ENCODE peak calls at places on chromosome 15, in six cellular contexts. D is right atrium auricular region, P is fibroblast of mammary gland, L is OCI-LY7, Q is SK-N-SH, J is suprapubic skin. G is an unnamed sample.

GRCh38 chr15:56948000-56948765 is 29.7 kb downstream of the TCF12 start:
- DNase-seq in Q (no peak), L (no peak), D (no peak), J (no peak), P (no peak), G (no peak)

GRCh38 chr15:52673312-52673711 is 5.9 kb downstream of the ATOSA start:
- DNase-seq in D (no peak), L (no peak), J (no peak), P (no peak), Q (no peak), G (no peak)

GRCh38 chr15:29822100-29822684 is at the start of gene TJP1:
- DNase-seq in P (peak; percentile 58), L (no peak), J (peak; percentile 83), Q (peak; percentile 95), D (peak; percentile 76), G (peak; percentile 26)

GRCh38 chr15:68787609-68788264 is 33.0 kb downstream of the ANP32A start:
- DNase-seq in J (no peak), L (no peak), D (no peak), P (no peak), Q (no peak), G (no peak)

GRCh38 chr15:94467034-94467433 is 235.7 kb downstream of the MCTP2 start:
- DNase-seq in J (no peak), Q (no peak), L (no peak), D (no peak), P (no peak), G (no peak)

GRCh38 chr15:70474682-70475438 is 288.5 kb downstream of the UACA start:
- DNase-seq in P (peak; percentile 97), Q (no peak), D (peak; percentile 83), L (no peak), J (no peak), G (no peak)

GRCh38 chr15:51051776-51052175 is 42.9 kb downstream of the TNFAIP8L3 start:
- DNase-seq in P (no peak), L (no peak), J (no peak), Q (no peak), D (no peak), G (no peak)

GRCh38 chr15:43204016-43204901 is 16.6 kb downstream of the EPB42 start:
- DNase-seq in L (peak; percentile 62), Q (peak; percentile 70), J (no peak), D (no peak), P (peak; percentile 78), G (peak; percentile 70)

GRCh38 chr15:67741313-67741712 is 84.0 kb upstream of the SKOR1 start:
- DNase-seq in P (peak; percentile 82), J (no peak), D (no peak), Q (no peak), L (no peak), G (no peak)

GRCh38 chr15:57019496-57020160 is 101.2 kb downstream of the TCF12 start:
- DNase-seq in L (no peak), J (no peak), P (peak; percentile 79), Q (no peak), D (no peak), G (no peak)

GRCh38 chr15:86444527-86444926 is 364.9 kb downstream of the AGBL1 start:
- DNase-seq in J (no peak), P (no peak), D (no peak), L (no peak), Q (no peak), G (no peak)

GRCh38 chr15:88450125-88450798 is 16.9 kb downstream of the MRPL46 start:
- DNase-seq in P (peak; percentile 67), D (no peak), L (peak; percentile 85), Q (peak; percentile 71), J (no peak), G (peak; percentile 69)

GRCh38 chr15:59298255-59298856 is 74.3 kb downstream of the MYO1E start:
- DNase-seq in P (peak; percentile 32), D (no peak), J (no peak), Q (no peak), L (no peak), G (peak; percentile 35)

GRCh38 chr15:38084289-38084688 is 149.8 kb downstream of the TMCO5A start:
- DNase-seq in D (no peak), L (peak; percentile 51), P (peak; percentile 65), Q (no peak), J (no peak), G (peak; percentile 22)

GRCh38 chr15:89993344-89993743 is 7.8 kb upstream of the ZNF710 start:
- DNase-seq in D (no peak), P (no peak), L (no peak), J (no peak), Q (no peak), G (no peak)

GRCh38 chr15:45715528-45715927 is 80.7 kb downstream of the SQOR start:
- DNase-seq in P (peak; percentile 26), D (no peak), L (peak; percentile 75), Q (no peak), J (no peak), G (no peak)

GRCh38 chr15:47432831-47433230 is 284.5 kb upstream of the SEMA6D start:
- DNase-seq in J (no peak), D (no peak), Q (no peak), L (no peak), P (no peak), G (no peak)

GRCh38 chr15:70376929-70377691 is 279.4 kb upstream of the TLE3 start:
- DNase-seq in Q (peak; percentile 76), L (no peak), J (peak; percentile 84), D (peak; percentile 65), P (peak; percentile 76), G (no peak)

GRCh38 chr15:70605606-70606410 is 157.6 kb downstream of the UACA start:
- DNase-seq in L (no peak), P (peak; percentile 82), J (no peak), D (peak; percentile 30), Q (peak; percentile 65), G (no peak)

GRCh38 chr15:45363334-45363733 is 15.0 kb downstream of the GATM start:
- DNase-seq in L (no peak), D (no peak), P (no peak), J (no peak), Q (no peak), G (no peak)

GRCh38 chr15:88814393-88814792 is 11.2 kb downstream of the ACAN start:
- DNase-seq in D (no peak), J (no peak), P (no peak), Q (peak; percentile 38), L (no peak), G (no peak)

GRCh38 chr15:28022961-28023360 is 76.2 kb downstream of the OCA2 start:
- DNase-seq in P (no peak), L (no peak), D (no peak), Q (no peak), J (no peak), G (peak; percentile 7)

GRCh38 chr15:68208136-68208535 is 3.0 kb upstream of the CALML4 start:
- DNase-seq in L (no peak), J (peak; percentile 58), P (no peak), Q (no peak), D (no peak), G (no peak)

GRCh38 chr15:58918239-58918638 is 15.2 kb downstream of the SLTM start:
- DNase-seq in L (no peak), Q (no peak), D (no peak), J (no peak), P (no peak), G (no peak)

GRCh38 chr15:96344120-96344705 is 13.7 kb downstream of the NR2F2 start:
- DNase-seq in D (no peak), L (no peak), P (no peak), Q (no peak), J (no peak), G (no peak)
- TF ChIP-seq CTCF in D (no peak), L (no peak), P (no peak), Q (no peak), J (no peak), G (no peak)

GRCh38 chr15:64740361-64741170 is 34.8 kb downstream of the RBPMS2 start:
- DNase-seq in Q (peak; percentile 42), J (no peak), L (peak; percentile 30), D (peak; percentile 80), P (peak; percentile 67), G (peak; percentile 50)
- TF ChIP-seq CTCF in Q (peak; percentile 24), J (no peak), L (peak; percentile 55), D (no peak), P (peak; percentile 23), G (no peak)

GRCh38 chr15:80233511-80234080 is 18.4 kb downstream of the CTXND1 start:
- DNase-seq in P (no peak), Q (no peak), D (no peak), J (no peak), L (no peak), G (no peak)

GRCh38 chr15:80240261-80240660 is 11.8 kb downstream of the CTXND1 start:
- DNase-seq in Q (no peak), P (no peak), J (no peak), L (no peak), D (no peak), G (no peak)

GRCh38 chr15:80228959-80229610 is 22.9 kb downstream of the CTXND1 start:
- DNase-seq in D (no peak), Q (no peak), P (peak; percentile 62), L (no peak), J (no peak), G (no peak)

GRCh38 chr15:80231371-80231770 is 20.6 kb downstream of the CTXND1 start:
- DNase-seq in D (no peak), Q (no peak), P (no peak), L (no peak), J (no peak), G (no peak)

DNA sequence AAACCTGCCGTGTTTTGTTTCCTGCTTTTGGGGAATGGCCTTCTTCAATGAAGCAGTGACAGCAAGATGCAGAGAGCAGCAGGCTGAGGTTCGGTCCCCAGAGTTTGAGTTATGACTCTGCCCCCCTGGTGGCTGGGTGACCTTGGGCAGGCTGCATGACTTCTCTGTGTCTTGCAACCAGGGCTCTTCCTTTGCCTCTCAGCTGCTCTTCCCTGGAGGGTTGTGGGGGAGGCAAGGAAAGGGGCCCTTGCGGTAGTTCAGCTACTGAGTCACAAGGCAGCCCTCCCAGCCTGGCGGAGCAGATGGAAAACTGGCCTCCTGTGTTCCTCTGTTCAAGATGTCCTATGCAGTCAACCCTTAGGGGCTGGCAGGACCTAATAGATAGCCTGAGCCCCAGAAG is 17.1 kb downstream of the CTXND1 start:
- DNase-seq in L (peak; percentile 42), Q (no peak), P (peak; percentile 48), J (no peak), D (no peak), G (peak; percentile 57)
- TF ChIP-seq CTCF in L (peak; percentile 76), Q (peak; percentile 53), P (peak; percentile 56), J (no peak), D (no peak), G (peak; percentile 61)

DNA sequence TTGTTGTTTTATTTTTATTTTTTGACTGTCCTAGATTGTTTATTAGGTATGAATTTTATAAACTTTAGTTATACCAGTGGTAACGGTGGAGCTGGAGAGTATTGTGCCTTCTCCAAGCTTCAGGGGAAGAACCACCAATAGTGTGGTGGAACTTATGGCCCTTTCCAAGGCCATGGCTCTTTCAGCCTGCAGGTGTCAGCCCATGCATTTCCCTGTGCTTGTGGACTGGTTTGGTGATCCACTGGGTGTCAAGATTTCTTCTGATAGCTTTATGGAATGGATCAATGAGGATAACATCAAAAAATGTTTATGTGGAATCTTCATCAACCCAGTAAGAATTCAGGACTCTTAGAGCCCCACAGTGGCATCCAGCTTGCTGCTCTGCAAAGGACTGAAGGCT is 19.2 kb upstream of the SCAMP5 start:
- DNase-seq in Q (no peak), J (no peak), P (no peak), D (no peak), L (no peak), G (no peak)
- TF ChIP-seq CTCF in Q (peak; percentile 13), J (no peak), P (peak; percentile 3), D (no peak), L (peak; percentile 59), G (no peak)

GRCh38 chr15:85318048-85318731 is 62.2 kb upstream of the AKAP13 start:
- DNase-seq in Q (no peak), J (no peak), D (no peak), L (peak; percentile 39), P (peak; percentile 99), G (peak; percentile 63)
- TF ChIP-seq CTCF in Q (peak; percentile 32), J (no peak), D (no peak), L (peak; percentile 77), P (peak; percentile 15), G (no peak)

GRCh38 chr15:40182358-40183029 is 21.6 kb downstream of the BUB1B start:
- DNase-seq in Q (no peak), D (no peak), P (no peak), J (no peak), L (no peak), G (no peak)
- TF ChIP-seq CTCF in Q (no peak), D (no peak), P (no peak), J (no peak), L (no peak), G (no peak)